ENCODE peak calls at places on chromosomes 11 and 22, in ten cellular contexts. Q is heart right ventricle, U is stomach, N is PC-3, R is SK-N-SH, Z is thyroid gland, A is HCT116, B is pancreas, X is right lobe of liver, M is A549. P is an unnamed sample. For H3K4me1, the result is how much of the 10 kb centered on the place peaks cover.

GRCh38 chr11:88332851-88333250 is 4.7 kb downstream of the CTSC start:
- DNase-seq in Q (no peak), U (no peak), N (peak), R (no peak), Z (no peak), A (no peak), B (no peak), X (no peak), M (no peak), P (no peak)

GRCh38 chr22:37311761-37312312 is 29.5 kb downstream of the CYTH4 start:
- DNase-seq in Q (no peak), U (no peak), N (no peak), R (no peak), Z (no peak), A (no peak), B (no peak), X (no peak), M (no peak), P (no peak)

GRCh38 chr11:2378527-2379210 is 1.6 kb downstream of the CD81 start:
- DNase-seq in Q (peak), U (no peak), N (no peak), R (peak), Z (no peak), A (no peak), B (no peak), X (peak), M (no peak), P (no peak)

GRCh38 chr22:39598017-39598965 is 27.7 kb downstream of the CACNA1I start:
- DNase-seq in Q (no peak), U (peak), N (peak), R (no peak), Z (peak), A (peak), B (peak), X (no peak), M (peak), P (peak)

GRCh38 chr22:44822479-44822878 is 70.1 kb downstream of the ARHGAP8 start:
- DNase-seq in Q (no peak), U (no peak), N (no peak), R (no peak), Z (no peak), A (no peak), B (no peak), X (no peak), M (no peak), P (no peak)

GRCh38 chr22:33167998-33168397 is 109.8 kb upstream of the SYN3 start:
- DNase-seq in Q (no peak), U (no peak), N (no peak), R (no peak), Z (no peak), A (no peak), B (no peak), X (no peak), M (no peak), P (no peak)

GRCh38 chr11:88208742-88209141 is 33.5 kb upstream of the RAB38 start:
- DNase-seq in Q (no peak), U (no peak), N (no peak), R (no peak), Z (no peak), A (no peak), B (no peak), X (no peak), M (no peak), P (no peak)

GRCh38 chr11:126969865-126970479 is 30.6 kb downstream of the KIRREL3 start:
- DNase-seq in Q (no peak), U (no peak), N (peak), R (peak), Z (no peak), A (no peak), B (no peak), X (no peak), M (peak), P (no peak)

GRCh38 chr22:39985383-39986045 is 9.2 kb upstream of the FAM83F start:
- DNase-seq in Q (no peak), U (no peak), N (no peak), R (no peak), Z (peak), A (no peak), B (no peak), X (no peak), M (no peak), P (peak)

GRCh38 chr11:118003021-118003423 is 16.8 kb downstream of the IL10RA start:
- DNase-seq in Q (no peak), U (no peak), N (no peak), R (no peak), Z (no peak), A (no peak), B (no peak), X (no peak), M (no peak), P (no peak)

DNA sequence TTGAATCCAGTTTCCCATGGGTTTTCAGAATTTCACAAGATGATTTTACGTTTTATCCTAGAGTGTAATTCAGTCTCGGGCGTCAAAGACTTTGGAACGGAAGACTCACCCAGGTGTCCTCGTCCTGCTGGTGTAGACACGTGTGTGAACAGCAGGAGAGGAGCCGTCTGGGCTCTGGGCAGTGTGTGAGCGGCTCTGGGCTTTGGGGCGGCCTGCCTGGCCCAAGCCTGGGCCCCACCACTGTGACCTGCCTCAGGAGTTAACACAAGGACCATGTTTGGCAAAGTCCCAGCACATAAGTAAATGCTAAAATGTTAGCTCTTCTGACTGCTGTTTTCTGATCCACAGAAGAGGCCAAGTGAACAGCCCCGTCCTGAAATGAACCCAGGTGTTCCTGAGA is 1093.3 kb downstream of the BRD1 start:
- DNase-seq in Q (no peak), U (no peak), N (no peak), R (no peak), Z (no peak), A (no peak), B (no peak), X (peak), M (no peak), P (peak)
- H3K27ac ChIP-seq in Q (no peak), U (no peak), N (no peak), R (no peak), Z (no peak), A (no peak), B (no peak), X (no peak), M (no peak), P (no peak)

GRCh38 chr22:30247561-30247960 is 1.0 kb upstream of the LIF start:
- DNase-seq in Q (no peak), U (no peak), N (no peak), R (no peak), Z (no peak), A (no peak), B (no peak), X (no peak), M (no peak), P (no peak)

GRCh38 chr22:30245985-30246901 is at the start of gene LIF:
- DNase-seq in Q (no peak), U (no peak), N (no peak), R (peak), Z (no peak), A (no peak), B (no peak), X (no peak), M (no peak), P (no peak)

GRCh38 chr22:30248484-30248883 is 1.9 kb upstream of the LIF start:
- DNase-seq in Q (no peak), U (no peak), N (no peak), R (no peak), Z (no peak), A (no peak), B (no peak), X (no peak), M (no peak), P (no peak)

GRCh38 chr22:30247974-30248373 is 1.4 kb upstream of the LIF start:
- DNase-seq in Q (no peak), U (no peak), N (no peak), R (no peak), Z (no peak), A (no peak), B (no peak), X (no peak), M (no peak), P (no peak)

DNA sequence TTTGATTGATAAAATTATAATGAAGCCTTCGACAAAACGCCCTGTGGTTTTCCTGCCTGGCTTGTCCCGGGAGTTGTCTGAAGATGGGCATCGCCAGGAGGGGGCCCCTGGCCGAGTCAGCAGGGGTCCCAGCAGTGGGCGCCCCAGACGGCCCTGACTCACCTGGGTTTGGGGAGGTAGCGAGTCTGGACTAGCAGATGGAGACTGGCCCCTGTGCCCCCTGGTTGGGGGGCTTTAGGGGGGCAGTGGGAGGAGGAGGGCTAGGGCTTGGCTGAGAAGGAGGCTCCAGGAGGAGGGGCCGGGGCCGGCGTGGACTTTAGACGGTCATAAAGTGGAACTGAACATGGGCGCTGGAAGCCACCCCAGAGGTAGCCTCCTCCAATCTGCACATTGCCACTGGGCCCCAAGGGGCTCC is 410 bp upstream of the LIF start:
- DNase-seq in Q (no peak), U (no peak), N (no peak), R (peak), Z (no peak), A (no peak), B (no peak), X (no peak), M (no peak), P (no peak)
- H3K4me1 ChIP-seq in Q (under half), U (half or more), N (half or more), R (under half), Z (under half), A (half or more), B (under half), X (under half), M (half or more), P (under half)

GRCh38 chr22:48488149-48488551 is 1339.5 kb downstream of the BRD1 start:
- DNase-seq in Q (no peak), U (no peak), N (no peak), R (peak), Z (no peak), A (no peak), B (no peak), X (peak), M (peak), P (no peak)
- TF ChIP-seq CTCF in Q (no peak), U (no peak), N (no peak), R (no peak), Z (no peak), A (no peak), B (no peak), X (no peak), M (no peak), P (no peak)

DNA sequence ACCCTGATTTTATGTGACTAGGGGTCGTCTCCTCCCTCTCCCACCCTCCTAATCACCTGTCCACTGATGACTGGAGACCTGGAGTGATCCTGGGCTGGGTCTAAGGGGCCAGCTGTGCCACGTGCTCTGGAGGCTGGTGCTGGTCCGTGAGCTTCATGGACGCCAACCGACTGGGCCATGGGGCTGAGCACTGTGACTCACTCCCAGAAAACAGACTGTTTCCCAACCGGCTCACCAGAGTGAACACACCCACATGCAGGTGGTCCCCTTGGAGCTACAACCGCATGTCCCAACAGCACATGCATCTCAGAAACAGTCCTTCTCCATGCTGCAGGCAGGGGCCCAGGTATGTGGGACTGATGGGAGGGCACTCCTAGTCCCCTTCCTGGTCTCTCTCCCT is 14.0 kb upstream of the LMO1 start:
- DNase-seq in Q (no peak), U (no peak), N (no peak), R (no peak), Z (no peak), A (no peak), B (no peak), X (no peak), M (no peak), P (peak)
- H3K27ac ChIP-seq in Q (no peak), U (no peak), N (no peak), R (no peak), Z (no peak), A (no peak), B (no peak), X (no peak), M (no peak), P (no peak)

GRCh38 chr11:76630600-76630999 is 39.9 kb downstream of the LRRC32 start:
- DNase-seq in Q (no peak), U (no peak), N (no peak), R (no peak), Z (no peak), A (no peak), B (no peak), X (no peak), M (no peak), P (no peak)
- H3K4me1 ChIP-seq in Q (under half), U (under half), N (under half), R (under half), Z (under half), A (under half), B (under half), X (under half), M (under half), P (under half)

GRCh38 chr11:35007277-35007676 is 90.9 kb downstream of the PDHX start:
- DNase-seq in Q (no peak), U (no peak), N (no peak), R (no peak), Z (no peak), A (no peak), B (no peak), X (no peak), M (no peak), P (no peak)

GRCh38 chr11:35009941-35010337 is 93.5 kb downstream of the PDHX start:
- DNase-seq in Q (no peak), U (no peak), N (peak), R (no peak), Z (no peak), A (no peak), B (no peak), X (no peak), M (peak), P (no peak)

GRCh38 chr11:35010656-35011055 is 94.2 kb downstream of the PDHX start:
- DNase-seq in Q (no peak), U (no peak), N (no peak), R (no peak), Z (no peak), A (no peak), B (no peak), X (no peak), M (no peak), P (no peak)

GRCh38 chr11:35011389-35011788 is 95.0 kb downstream of the PDHX start:
- DNase-seq in Q (no peak), U (no peak), N (peak), R (no peak), Z (no peak), A (no peak), B (no peak), X (no peak), M (peak), P (no peak)

DNA sequence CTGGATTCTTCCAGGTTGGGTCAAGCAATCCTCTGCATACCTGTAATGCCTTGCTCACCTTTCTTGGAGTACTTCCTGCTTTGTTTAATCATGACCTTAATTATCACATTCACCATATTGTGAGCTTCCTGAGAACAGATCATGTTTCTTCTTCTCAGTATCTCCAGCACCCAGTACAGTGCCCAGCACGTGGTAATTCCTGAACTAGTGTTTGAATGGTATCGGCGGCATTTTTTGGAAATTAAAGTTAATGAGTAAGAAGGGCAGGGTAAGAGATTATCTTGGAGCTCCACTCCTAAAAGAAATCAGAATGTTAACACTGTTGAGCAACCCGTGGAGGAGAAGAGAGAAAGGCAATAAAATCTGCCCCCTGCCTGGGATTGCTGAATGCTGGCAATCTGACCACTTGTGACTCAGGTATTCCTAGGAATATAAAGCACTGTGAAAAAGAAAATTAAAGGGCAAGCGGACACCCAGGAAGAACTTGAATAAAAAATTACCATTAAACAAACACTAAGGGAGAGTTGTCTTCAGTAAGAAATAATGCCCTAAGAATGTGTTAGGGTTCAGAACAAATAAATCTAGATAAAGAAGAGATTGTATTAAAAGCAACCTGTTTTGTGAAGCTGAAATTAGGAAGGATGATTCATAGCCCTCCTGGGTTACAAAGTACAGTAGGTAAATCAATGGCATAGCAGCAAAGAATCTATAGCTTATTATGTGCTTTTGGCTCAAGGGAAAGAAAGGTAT is 92.9 kb downstream of the PDHX start:
- DNase-seq in Q (no peak), U (no peak), N (peak), R (no peak), Z (no peak), A (peak), B (peak), X (no peak), M (peak), P (no peak)
- TF ChIP-seq CTCF in Q (no peak), U (no peak), N (no peak), R (no peak), Z (no peak), A (peak), B (no peak), X (no peak), M (no peak), P (no peak)

DNA sequence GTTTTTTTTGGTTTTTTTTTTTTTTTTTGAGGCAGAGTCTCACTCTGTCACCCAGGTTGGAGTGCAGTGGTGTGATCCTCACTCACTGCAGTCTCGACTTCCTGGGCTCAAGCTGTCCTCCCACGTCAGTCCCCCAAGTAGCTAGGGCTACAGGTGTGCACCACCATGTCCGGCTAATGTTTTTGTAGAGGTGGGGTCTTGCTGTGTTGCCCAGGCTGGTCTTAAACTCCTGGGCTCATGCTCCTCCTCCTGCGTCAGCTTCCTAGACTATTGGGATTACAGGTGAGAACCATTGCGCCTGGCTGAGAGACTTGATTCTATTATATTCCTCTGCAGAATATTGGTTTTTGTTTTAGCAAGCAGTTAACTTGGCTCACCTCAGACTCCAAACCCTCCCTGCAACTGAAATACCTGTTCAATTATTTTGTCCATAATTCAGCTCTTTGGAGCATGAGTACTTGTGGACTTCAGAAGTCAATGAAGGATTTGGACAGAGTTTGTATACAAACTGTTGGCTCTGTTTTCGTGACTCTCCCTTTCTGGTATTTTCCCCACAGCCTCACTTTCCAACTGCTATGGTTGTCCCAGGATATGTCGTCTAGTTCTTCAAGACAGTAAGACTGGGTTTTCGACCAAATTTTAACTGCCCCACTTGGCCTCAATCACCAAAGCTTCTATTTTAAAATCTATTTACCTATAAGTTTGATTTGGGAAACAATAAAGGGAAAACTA is 69.1 kb upstream of the ADORA2A start:
- DNase-seq in Q (no peak), U (no peak), N (no peak), R (no peak), Z (no peak), A (no peak), B (no peak), X (no peak), M (no peak), P (no peak)
- H3K27ac ChIP-seq in Q (no peak), U (no peak), N (no peak), R (peak), Z (no peak), A (no peak), B (no peak), X (no peak), M (no peak), P (no peak)